ENCODE peak calls at places on chromosome 6, in six cellular contexts. P, N, I, H, J and S are unnamed samples.

GRCh38 chr6:170086639-170087420 is 204.0 kb downstream of the DLL1 start:
- DNase-seq in P (no peak), N (no peak), I (no peak), H (no peak), J (no peak), S (no peak)

GRCh38 chr6:21371676-21372161 is 221.8 kb upstream of the SOX4 start:
- DNase-seq in P (no peak), N (no peak), I (no peak), H (peak), J (peak), S (no peak)

GRCh38 chr6:122752493-122752892 is 27.0 kb upstream of the FABP7 start:
- DNase-seq in P (no peak), N (no peak), I (no peak), H (no peak), J (no peak), S (no peak)

GRCh38 chr6:117194978-117195377 is 70.4 kb upstream of the VGLL2 start:
- DNase-seq in P (no peak), N (no peak), I (no peak), H (no peak), J (no peak), S (no peak)

GRCh38 chr6:23692184-23692583 is 433.8 kb upstream of the NRSN1 start:
- DNase-seq in P (no peak), N (no peak), I (no peak), H (no peak), J (no peak), S (no peak)

GRCh38 chr6:7629321-7629720 is 39.3 kb downstream of the SNRNP48 start:
- DNase-seq in P (no peak), N (no peak), I (no peak), H (peak), J (no peak), S (no peak)

GRCh38 chr6:20473518-20473917 is 60.7 kb upstream of the CDKAL1 start:
- DNase-seq in P (no peak), N (no peak), I (no peak), H (no peak), J (no peak), S (no peak)

GRCh38 chr6:30646450-30647038 is 389 bp upstream of the C6orf136 start:
- DNase-seq in P (no peak), N (no peak), I (no peak), H (peak), J (no peak), S (peak)

GRCh38 chr6:35425284-35425683 is 26.9 kb upstream of the FANCE start:
- DNase-seq in P (no peak), N (no peak), I (no peak), H (peak), J (peak), S (no peak)

GRCh38 chr6:131210469-131210868 is 75.2 kb downstream of the AKAP7 start:
- DNase-seq in P (no peak), N (no peak), I (no peak), H (no peak), J (no peak), S (no peak)

GRCh38 chr6:136873733-136874132 is 48.4 kb upstream of the SLC35D3 start:
- DNase-seq in P (no peak), N (no peak), I (no peak), H (peak), J (peak), S (no peak)

GRCh38 chr6:2772840-2773239 is 7.6 kb downstream of the WRNIP1 start:
- DNase-seq in P (no peak), N (no peak), I (no peak), H (no peak), J (no peak), S (no peak)

GRCh38 chr6:107110200-107110599 is 5.1 kb downstream of the BEND3 start:
- DNase-seq in P (no peak), N (no peak), I (no peak), H (no peak), J (peak), S (no peak)

GRCh38 chr6:53961679-53962370 is 149.4 kb upstream of the MLIP start:
- DNase-seq in P (no peak), N (peak), I (no peak), H (peak), J (peak), S (no peak)

GRCh38 chr6:195861-196360 is 96.4 kb upstream of the DUSP22 start:
- DNase-seq in P (no peak), N (no peak), I (no peak), H (no peak), J (peak), S (no peak)

GRCh38 chr6:132959927-132960326 is 145.6 kb downstream of the RPS12 start:
- DNase-seq in P (no peak), N (no peak), I (no peak), H (no peak), J (no peak), S (no peak)

GRCh38 chr6:166257911-166258318 is 50.3 kb downstream of the PRR18 start:
- DNase-seq in P (no peak), N (no peak), I (no peak), H (no peak), J (no peak), S (no peak)

GRCh38 chr6:6942826-6943225 is 164.9 kb upstream of the RREB1 start:
- DNase-seq in P (no peak), N (no peak), I (no peak), H (peak), J (peak), S (no peak)

GRCh38 chr6:166361080-166361429 is 18.7 kb upstream of the SFT2D1 start:
- DNase-seq in P (no peak), N (no peak), I (no peak), H (no peak), J (peak), S (no peak)

GRCh38 chr6:43687437-43688347 is at the start of gene MRPS18A:
- DNase-seq in P (peak), N (peak), I (peak), H (peak), J (peak), S (no peak)

GRCh38 chr6:106520711-106521367 is 108.5 kb downstream of the RTN4IP1 start:
- DNase-seq in P (peak), N (no peak), I (no peak), H (no peak), J (no peak), S (no peak)

GRCh38 chr6:26544473-26544872 is 6.3 kb downstream of the HMGN4 start:
- DNase-seq in P (no peak), N (no peak), I (no peak), H (no peak), J (no peak), S (no peak)

GRCh38 chr6:38554700-38555413 is 84.9 kb downstream of the BTBD9 start:
- DNase-seq in P (no peak), N (no peak), I (no peak), H (peak), J (peak), S (no peak)

GRCh38 chr6:137958809-137959565 is 91.9 kb downstream of the TNFAIP3 start:
- DNase-seq in P (no peak), N (no peak), I (no peak), H (no peak), J (peak), S (no peak)

GRCh38 chr6:139595183-139595582 is 220.7 kb upstream of the CITED2 start:
- DNase-seq in P (no peak), N (no peak), I (no peak), H (peak), J (peak), S (no peak)

GRCh38 chr6:154447929-154448328 is 62.6 kb downstream of the CNKSR3 start:
- DNase-seq in P (no peak), N (no peak), I (no peak), H (no peak), J (peak), S (no peak)

GRCh38 chr6:156778615-156779205 is 1.5 kb downstream of the ARID1B start:
- DNase-seq in P (peak), N (peak), I (peak), H (peak), J (peak), S (no peak)